ENCODE peak calls at places on chromosomes 4 and X, in seven cellular contexts. One of them, this sample, is unnamed.

GRCh38 chrX:86455495-86455894 is 307.2 kb downstream of the DACH2 start:
- DNase-seq in NCI-H774: no peak
- DNase-seq in mucosa of gallbladder: no peak
- DNase-seq in GM12865: no peak
- DNase-seq in posterior cingulate gyrus: no peak
- DNase-seq in hepatocyte: no peak
- DNase-seq in activated naive CD4-positive, alpha-beta T cell treated with anti-CD3 and anti-CD28 coated beads for 36 hours: no peak
- DNase-seq in this sample: no peak

GRCh38 chr4:132297346-132297745 is 851.7 kb upstream of the PCDH10 start:
- DNase-seq in hepatocyte: no peak
- DNase-seq in NCI-H774: no peak
- DNase-seq in posterior cingulate gyrus: no peak
- DNase-seq in GM12865: no peak
- DNase-seq in mucosa of gallbladder: no peak
- DNase-seq in activated naive CD4-positive, alpha-beta T cell treated with anti-CD3 and anti-CD28 coated beads for 36 hours: no peak
- DNase-seq in this sample: no peak

GRCh38 chr4:26139310-26139924 is 181.4 kb upstream of the RBPJ start:
- DNase-seq in GM12865: no peak
- DNase-seq in mucosa of gallbladder: no peak
- DNase-seq in posterior cingulate gyrus: no peak
- DNase-seq in hepatocyte: no peak
- DNase-seq in NCI-H774: no peak
- DNase-seq in activated naive CD4-positive, alpha-beta T cell treated with anti-CD3 and anti-CD28 coated beads for 36 hours: no peak
- DNase-seq in this sample: no peak

GRCh38 chrX:149804102-149804501 is 22.4 kb downstream of the MAGEA9 start:
- DNase-seq in GM12865: no peak
- DNase-seq in hepatocyte: no peak
- DNase-seq in NCI-H774: no peak
- DNase-seq in mucosa of gallbladder: no peak
- DNase-seq in activated naive CD4-positive, alpha-beta T cell treated with anti-CD3 and anti-CD28 coated beads for 36 hours: no peak
- DNase-seq in posterior cingulate gyrus: no peak
- DNase-seq in this sample: no peak

GRCh38 chrX:35150642-35151239 is 208.1 kb downstream of the FAM47B start:
- DNase-seq in mucosa of gallbladder: no peak
- DNase-seq in posterior cingulate gyrus: no peak
- DNase-seq in activated naive CD4-positive, alpha-beta T cell treated with anti-CD3 and anti-CD28 coated beads for 36 hours: no peak
- DNase-seq in hepatocyte: no peak
- DNase-seq in GM12865: no peak
- DNase-seq in NCI-H774: no peak
- DNase-seq in this sample: no peak

GRCh38 chrX:152907084-152907651 is 9.3 kb downstream of the ZNF185 start:
- DNase-seq in activated naive CD4-positive, alpha-beta T cell treated with anti-CD3 and anti-CD28 coated beads for 36 hours: no peak
- DNase-seq in mucosa of gallbladder: no peak
- DNase-seq in NCI-H774: no peak
- DNase-seq in posterior cingulate gyrus: no peak
- DNase-seq in hepatocyte: peak; percentile 73
- DNase-seq in GM12865: no peak
- DNase-seq in this sample: no peak

GRCh38 chrX:66638591-66639500 is at the start of gene EDA2R:
- DNase-seq in NCI-H774: no peak
- DNase-seq in hepatocyte: peak; percentile 64
- DNase-seq in posterior cingulate gyrus: peak; percentile 12
- DNase-seq in GM12865: peak; percentile 74
- DNase-seq in activated naive CD4-positive, alpha-beta T cell treated with anti-CD3 and anti-CD28 coated beads for 36 hours: peak; percentile 66
- DNase-seq in mucosa of gallbladder: no peak
- DNase-seq in this sample: peak; percentile 36

GRCh38 chrX:72265263-72265662 is 11.8 kb downstream of the RPS4X start:
- DNase-seq in activated naive CD4-positive, alpha-beta T cell treated with anti-CD3 and anti-CD28 coated beads for 36 hours: no peak
- DNase-seq in NCI-H774: no peak
- DNase-seq in posterior cingulate gyrus: no peak
- DNase-seq in mucosa of gallbladder: no peak
- DNase-seq in hepatocyte: no peak
- DNase-seq in GM12865: no peak
- DNase-seq in this sample: no peak

GRCh38 chrX:153766871-153767673 is 3.0 kb downstream of the PLXNB3 start:
- DNase-seq in hepatocyte: no peak
- DNase-seq in activated naive CD4-positive, alpha-beta T cell treated with anti-CD3 and anti-CD28 coated beads for 36 hours: no peak
- DNase-seq in mucosa of gallbladder: no peak
- DNase-seq in GM12865: peak; percentile 0
- DNase-seq in posterior cingulate gyrus: no peak
- DNase-seq in NCI-H774: no peak
- DNase-seq in this sample: no peak

GRCh38 chr4:139227729-139228404 is 50.8 kb upstream of the ELF2 start:
- DNase-seq in mucosa of gallbladder: no peak
- DNase-seq in hepatocyte: no peak
- DNase-seq in NCI-H774: no peak
- DNase-seq in GM12865: peak; percentile 16
- DNase-seq in activated naive CD4-positive, alpha-beta T cell treated with anti-CD3 and anti-CD28 coated beads for 36 hours: peak; percentile 9
- DNase-seq in posterior cingulate gyrus: no peak
- DNase-seq in this sample: no peak

GRCh38 chr4:69025191-69025998 is 70.9 kb upstream of the UGT2B7 start:
- DNase-seq in hepatocyte: peak; percentile 41
- DNase-seq in activated naive CD4-positive, alpha-beta T cell treated with anti-CD3 and anti-CD28 coated beads for 36 hours: no peak
- DNase-seq in posterior cingulate gyrus: no peak
- DNase-seq in GM12865: peak; percentile 59
- DNase-seq in NCI-H774: no peak
- DNase-seq in mucosa of gallbladder: no peak
- DNase-seq in this sample: no peak

GRCh38 chr4:30718889-30719252 is 1.3 kb upstream of the PCDH7 start:
- DNase-seq in activated naive CD4-positive, alpha-beta T cell treated with anti-CD3 and anti-CD28 coated beads for 36 hours: no peak
- DNase-seq in posterior cingulate gyrus: no peak
- DNase-seq in mucosa of gallbladder: no peak
- DNase-seq in NCI-H774: no peak
- DNase-seq in hepatocyte: peak; percentile 39
- DNase-seq in GM12865: no peak
- DNase-seq in this sample: no peak

GRCh38 chr4:153593166-153593565 is 90.9 kb upstream of the TLR2 start:
- DNase-seq in NCI-H774: no peak
- DNase-seq in mucosa of gallbladder: no peak
- DNase-seq in posterior cingulate gyrus: no peak
- DNase-seq in hepatocyte: no peak
- DNase-seq in activated naive CD4-positive, alpha-beta T cell treated with anti-CD3 and anti-CD28 coated beads for 36 hours: no peak
- DNase-seq in GM12865: no peak
- DNase-seq in this sample: no peak

GRCh38 chr4:159443975-159444374 is 341.1 kb downstream of the RAPGEF2 start:
- DNase-seq in posterior cingulate gyrus: no peak
- DNase-seq in GM12865: no peak
- DNase-seq in hepatocyte: no peak
- DNase-seq in NCI-H774: no peak
- DNase-seq in mucosa of gallbladder: no peak
- DNase-seq in activated naive CD4-positive, alpha-beta T cell treated with anti-CD3 and anti-CD28 coated beads for 36 hours: no peak
- DNase-seq in this sample: no peak

GRCh38 chrX:41406211-41406610 is 40.9 kb upstream of the NYX start:
- DNase-seq in activated naive CD4-positive, alpha-beta T cell treated with anti-CD3 and anti-CD28 coated beads for 36 hours: no peak
- DNase-seq in hepatocyte: no peak
- DNase-seq in posterior cingulate gyrus: no peak
- DNase-seq in GM12865: no peak
- DNase-seq in NCI-H774: no peak
- DNase-seq in mucosa of gallbladder: no peak
- DNase-seq in this sample: no peak